ENCODE peak calls at places on chromosomes 5 and 9, in seven cellular contexts. One of them, this sample, is unnamed.

GRCh38 chr5:54187694-54188093 is 122.7 kb downstream of the ARL15 start:
- DNase-seq in IMR-90: no peak
- DNase-seq in brain microvascular endothelial cell: no peak
- DNase-seq in astrocyte of the spinal cord: no peak
- DNase-seq in NCI-H345: no peak
- DNase-seq in mesenteric fat pad: no peak
- DNase-seq in stomach: no peak
- DNase-seq in this sample: no peak

GRCh38 chr9:116494815-116495634 is 192.1 kb upstream of the TRIM32 start:
- DNase-seq in IMR-90: no peak
- DNase-seq in brain microvascular endothelial cell: no peak
- DNase-seq in astrocyte of the spinal cord: no peak
- DNase-seq in NCI-H345: peak
- DNase-seq in mesenteric fat pad: no peak
- DNase-seq in stomach: peak
- DNase-seq in this sample: peak

GRCh38 chr9:84315278-84315877 is 25.2 kb downstream of the SLC28A3 start:
- DNase-seq in IMR-90: peak
- DNase-seq in brain microvascular endothelial cell: peak
- DNase-seq in astrocyte of the spinal cord: peak
- DNase-seq in NCI-H345: peak
- DNase-seq in mesenteric fat pad: no peak
- DNase-seq in stomach: peak
- DNase-seq in this sample: peak

GRCh38 chr9:36485647-36486453 is 85.8 kb upstream of the RNF38 start:
- DNase-seq in IMR-90: peak
- DNase-seq in brain microvascular endothelial cell: no peak
- DNase-seq in astrocyte of the spinal cord: no peak
- DNase-seq in NCI-H345: no peak
- DNase-seq in mesenteric fat pad: no peak
- DNase-seq in stomach: no peak
- DNase-seq in this sample: no peak

GRCh38 chr5:169181785-169182184 is 119.2 kb downstream of the SLIT3 start:
- DNase-seq in IMR-90: no peak
- DNase-seq in brain microvascular endothelial cell: no peak
- DNase-seq in astrocyte of the spinal cord: no peak
- DNase-seq in NCI-H345: no peak
- DNase-seq in mesenteric fat pad: no peak
- DNase-seq in stomach: no peak
- DNase-seq in this sample: no peak

GRCh38 chr5:58505971-58506640 is 14.9 kb downstream of the GAPT start:
- DNase-seq in IMR-90: no peak
- DNase-seq in brain microvascular endothelial cell: no peak
- DNase-seq in astrocyte of the spinal cord: no peak
- DNase-seq in NCI-H345: no peak
- DNase-seq in mesenteric fat pad: no peak
- DNase-seq in stomach: no peak
- DNase-seq in this sample: no peak

GRCh38 chr5:95881833-95882232 is 59.3 kb upstream of the GLRX start:
- DNase-seq in IMR-90: no peak
- DNase-seq in brain microvascular endothelial cell: no peak
- DNase-seq in astrocyte of the spinal cord: no peak
- DNase-seq in NCI-H345: no peak
- DNase-seq in mesenteric fat pad: no peak
- DNase-seq in stomach: no peak
- DNase-seq in this sample: no peak

GRCh38 chr5:178242416-178242815 is 9.8 kb upstream of the PHYKPL start:
- DNase-seq in IMR-90: no peak
- DNase-seq in brain microvascular endothelial cell: no peak
- DNase-seq in astrocyte of the spinal cord: no peak
- DNase-seq in NCI-H345: no peak
- DNase-seq in mesenteric fat pad: no peak
- DNase-seq in stomach: no peak
- DNase-seq in this sample: no peak

GRCh38 chr9:20495133-20495532 is 127.2 kb downstream of the MLLT3 start:
- DNase-seq in IMR-90: no peak
- DNase-seq in brain microvascular endothelial cell: peak
- DNase-seq in astrocyte of the spinal cord: no peak
- DNase-seq in NCI-H345: no peak
- DNase-seq in mesenteric fat pad: no peak
- DNase-seq in stomach: no peak
- DNase-seq in this sample: no peak

GRCh38 chr5:194102-194501 is 2.8 kb downstream of the LRRC14B start:
- DNase-seq in IMR-90: no peak
- DNase-seq in brain microvascular endothelial cell: no peak
- DNase-seq in astrocyte of the spinal cord: no peak
- DNase-seq in NCI-H345: no peak
- DNase-seq in mesenteric fat pad: no peak
- DNase-seq in stomach: no peak
- DNase-seq in this sample: no peak

GRCh38 chr5:157473383-157474370 is 13.7 kb downstream of the NIPAL4 start:
- DNase-seq in IMR-90: peak
- DNase-seq in brain microvascular endothelial cell: peak
- DNase-seq in astrocyte of the spinal cord: peak
- DNase-seq in NCI-H345: no peak
- DNase-seq in mesenteric fat pad: no peak
- DNase-seq in stomach: no peak
- DNase-seq in this sample: no peak

GRCh38 chr9:109035684-109036423 is 22.6 kb upstream of the CTNNAL1 start:
- DNase-seq in IMR-90: peak
- DNase-seq in brain microvascular endothelial cell: peak
- DNase-seq in astrocyte of the spinal cord: peak
- DNase-seq in NCI-H345: no peak
- DNase-seq in mesenteric fat pad: no peak
- DNase-seq in stomach: peak
- DNase-seq in this sample: no peak

GRCh38 chr9:105138306-105138801 is 106.1 kb upstream of the SLC44A1 start:
- DNase-seq in IMR-90: no peak
- DNase-seq in brain microvascular endothelial cell: peak
- DNase-seq in astrocyte of the spinal cord: peak
- DNase-seq in NCI-H345: peak
- DNase-seq in mesenteric fat pad: no peak
- DNase-seq in stomach: no peak
- DNase-seq in this sample: peak

GRCh38 chr9:37730256-37730655 is 23.3 kb upstream of the TRMT10B start:
- DNase-seq in IMR-90: peak
- DNase-seq in brain microvascular endothelial cell: no peak
- DNase-seq in astrocyte of the spinal cord: no peak
- DNase-seq in NCI-H345: no peak
- DNase-seq in mesenteric fat pad: no peak
- DNase-seq in stomach: no peak
- DNase-seq in this sample: no peak

GRCh38 chr5:68114641-68115040 is 100.9 kb upstream of the PIK3R1 start:
- DNase-seq in IMR-90: peak
- DNase-seq in brain microvascular endothelial cell: peak
- DNase-seq in astrocyte of the spinal cord: peak
- DNase-seq in NCI-H345: no peak
- DNase-seq in mesenteric fat pad: no peak
- DNase-seq in stomach: no peak
- DNase-seq in this sample: no peak

GRCh38 chr9:6153425-6153824 is 62.2 kb upstream of the IL33 start:
- DNase-seq in IMR-90: peak
- DNase-seq in brain microvascular endothelial cell: no peak
- DNase-seq in astrocyte of the spinal cord: no peak
- DNase-seq in NCI-H345: no peak
- DNase-seq in mesenteric fat pad: no peak
- DNase-seq in stomach: no peak
- DNase-seq in this sample: no peak

GRCh38 chr5:79514391-79515105 is 614 bp upstream of the HOMER1 start:
- DNase-seq in IMR-90: peak
- DNase-seq in brain microvascular endothelial cell: peak
- DNase-seq in astrocyte of the spinal cord: peak
- DNase-seq in NCI-H345: peak
- DNase-seq in mesenteric fat pad: peak
- DNase-seq in stomach: peak
- DNase-seq in this sample: peak

GRCh38 chr5:131254741-131255140 is 9.1 kb upstream of the CDC42SE2 start:
- DNase-seq in IMR-90: no peak
- DNase-seq in brain microvascular endothelial cell: no peak
- DNase-seq in astrocyte of the spinal cord: no peak
- DNase-seq in NCI-H345: no peak
- DNase-seq in mesenteric fat pad: no peak
- DNase-seq in stomach: no peak
- DNase-seq in this sample: no peak

GRCh38 chr9:18173923-18174322 is 300.0 kb upstream of the ADAMTSL1 start:
- DNase-seq in IMR-90: no peak
- DNase-seq in brain microvascular endothelial cell: no peak
- DNase-seq in astrocyte of the spinal cord: no peak
- DNase-seq in NCI-H345: no peak
- DNase-seq in mesenteric fat pad: no peak
- DNase-seq in stomach: no peak
- DNase-seq in this sample: no peak

GRCh38 chr9:114357911-114358328 is 28.3 kb downstream of the ORM2 start:
- DNase-seq in IMR-90: no peak
- DNase-seq in brain microvascular endothelial cell: no peak
- DNase-seq in astrocyte of the spinal cord: no peak
- DNase-seq in NCI-H345: no peak
- DNase-seq in mesenteric fat pad: no peak
- DNase-seq in stomach: no peak
- DNase-seq in this sample: no peak

GRCh38 chr9:14097215-14097614 is 216.7 kb downstream of the NFIB start:
- DNase-seq in IMR-90: peak
- DNase-seq in brain microvascular endothelial cell: peak
- DNase-seq in astrocyte of the spinal cord: peak
- DNase-seq in NCI-H345: peak
- DNase-seq in mesenteric fat pad: no peak
- DNase-seq in stomach: no peak
- DNase-seq in this sample: peak

GRCh38 chr9:109232449-109232848 is 65.4 kb upstream of the FRRS1L start:
- DNase-seq in IMR-90: peak
- DNase-seq in brain microvascular endothelial cell: peak
- DNase-seq in astrocyte of the spinal cord: peak
- DNase-seq in NCI-H345: no peak
- DNase-seq in mesenteric fat pad: no peak
- DNase-seq in stomach: no peak
- DNase-seq in this sample: no peak

GRCh38 chr9:14526504-14526903 is 166.7 kb downstream of the ZDHHC21 start:
- DNase-seq in IMR-90: no peak
- DNase-seq in brain microvascular endothelial cell: no peak
- DNase-seq in astrocyte of the spinal cord: no peak
- DNase-seq in NCI-H345: no peak
- DNase-seq in mesenteric fat pad: no peak
- DNase-seq in stomach: no peak
- DNase-seq in this sample: no peak

GRCh38 chr9:126337690-126338426 is 11.2 kb downstream of the MVB12B start:
- DNase-seq in IMR-90: no peak
- DNase-seq in brain microvascular endothelial cell: no peak
- DNase-seq in astrocyte of the spinal cord: no peak
- DNase-seq in NCI-H345: no peak
- DNase-seq in mesenteric fat pad: no peak
- DNase-seq in stomach: no peak
- DNase-seq in this sample: no peak

GRCh38 chr5:150108711-150109605 is 22.6 kb upstream of the CSF1R start:
- DNase-seq in IMR-90: no peak
- DNase-seq in brain microvascular endothelial cell: no peak
- DNase-seq in astrocyte of the spinal cord: no peak
- DNase-seq in NCI-H345: no peak
- DNase-seq in mesenteric fat pad: peak
- DNase-seq in stomach: peak
- DNase-seq in this sample: no peak

GRCh38 chr5:6476313-6476661 is 27.6 kb downstream of the UBE2QL1 start:
- DNase-seq in IMR-90: no peak
- DNase-seq in brain microvascular endothelial cell: no peak
- DNase-seq in astrocyte of the spinal cord: no peak
- DNase-seq in NCI-H345: no peak
- DNase-seq in mesenteric fat pad: no peak
- DNase-seq in stomach: no peak
- DNase-seq in this sample: no peak

GRCh38 chr9:117044241-117044640 is 357.1 kb downstream of the TRIM32 start:
- DNase-seq in IMR-90: no peak
- DNase-seq in brain microvascular endothelial cell: no peak
- DNase-seq in astrocyte of the spinal cord: no peak
- DNase-seq in NCI-H345: no peak
- DNase-seq in mesenteric fat pad: no peak
- DNase-seq in stomach: no peak
- DNase-seq in this sample: no peak

GRCh38 chr5:35853652-35854051 is 3.0 kb upstream of the IL7R start:
- DNase-seq in IMR-90: no peak
- DNase-seq in brain microvascular endothelial cell: no peak
- DNase-seq in astrocyte of the spinal cord: no peak
- DNase-seq in NCI-H345: no peak
- DNase-seq in mesenteric fat pad: no peak
- DNase-seq in stomach: no peak
- DNase-seq in this sample: no peak

GRCh38 chr5:150461231-150461630 is 11.7 kb upstream of the RPS14 start:
- DNase-seq in IMR-90: no peak
- DNase-seq in brain microvascular endothelial cell: no peak
- DNase-seq in astrocyte of the spinal cord: no peak
- DNase-seq in NCI-H345: peak
- DNase-seq in mesenteric fat pad: no peak
- DNase-seq in stomach: no peak
- DNase-seq in this sample: peak

GRCh38 chr5:139470821-139471300 is at the start of gene SMIM33:
- DNase-seq in IMR-90: no peak
- DNase-seq in brain microvascular endothelial cell: no peak
- DNase-seq in astrocyte of the spinal cord: no peak
- DNase-seq in NCI-H345: no peak
- DNase-seq in mesenteric fat pad: no peak
- DNase-seq in stomach: peak
- DNase-seq in this sample: no peak

GRCh38 chr9:38620483-38621433 is at the start of gene ANKRD18A:
- DNase-seq in IMR-90: peak
- DNase-seq in brain microvascular endothelial cell: peak
- DNase-seq in astrocyte of the spinal cord: peak
- DNase-seq in NCI-H345: peak
- DNase-seq in mesenteric fat pad: no peak
- DNase-seq in stomach: peak
- DNase-seq in this sample: peak

GRCh38 chr5:43619380-43619779 is 16.4 kb downstream of the NNT start:
- DNase-seq in IMR-90: no peak
- DNase-seq in brain microvascular endothelial cell: no peak
- DNase-seq in astrocyte of the spinal cord: no peak
- DNase-seq in NCI-H345: no peak
- DNase-seq in mesenteric fat pad: no peak
- DNase-seq in stomach: no peak
- DNase-seq in this sample: no peak

GRCh38 chr9:38652044-38652443 is 31.6 kb upstream of the ANKRD18A start:
- DNase-seq in IMR-90: no peak
- DNase-seq in brain microvascular endothelial cell: no peak
- DNase-seq in astrocyte of the spinal cord: no peak
- DNase-seq in NCI-H345: no peak
- DNase-seq in mesenteric fat pad: no peak
- DNase-seq in stomach: no peak
- DNase-seq in this sample: no peak

GRCh38 chr5:169248520-169248919 is 52.4 kb downstream of the SLIT3 start:
- DNase-seq in IMR-90: no peak
- DNase-seq in brain microvascular endothelial cell: no peak
- DNase-seq in astrocyte of the spinal cord: no peak
- DNase-seq in NCI-H345: no peak
- DNase-seq in mesenteric fat pad: no peak
- DNase-seq in stomach: no peak
- DNase-seq in this sample: no peak

GRCh38 chr9:92275541-92275940 is 18.0 kb downstream of the IARS1 start:
- DNase-seq in IMR-90: no peak
- DNase-seq in brain microvascular endothelial cell: no peak
- DNase-seq in astrocyte of the spinal cord: no peak
- DNase-seq in NCI-H345: no peak
- DNase-seq in mesenteric fat pad: no peak
- DNase-seq in stomach: no peak
- DNase-seq in this sample: no peak

GRCh38 chr9:132885691-132886357 is 7.1 kb downstream of the SPACA9 start:
- DNase-seq in IMR-90: no peak
- DNase-seq in brain microvascular endothelial cell: no peak
- DNase-seq in astrocyte of the spinal cord: no peak
- DNase-seq in NCI-H345: no peak
- DNase-seq in mesenteric fat pad: no peak
- DNase-seq in stomach: no peak
- DNase-seq in this sample: no peak

GRCh38 chr9:5790923-5791322 is 42.0 kb downstream of the ERMP1 start:
- DNase-seq in IMR-90: no peak
- DNase-seq in brain microvascular endothelial cell: no peak
- DNase-seq in astrocyte of the spinal cord: no peak
- DNase-seq in NCI-H345: no peak
- DNase-seq in mesenteric fat pad: no peak
- DNase-seq in stomach: no peak
- DNase-seq in this sample: no peak

This sample was measured in NCI-H510A treated with DMSO at 0.1 percent for 48 hours.